ENCODE peak calls at places on chromosomes 1 and 21, in ten cellular contexts. X is AG04450; K is iPS DF 6.9; E is pancreas; V is esophagus squamous epithelium; B is fibroblast of lung; C is adrenal gland; H is CD8-positive, alpha-beta memory T cell; O is right atrium auricular region; G is IMR-90. L is an unnamed sample. For H3K9me3, the result is how much of the 10 kb centered on the place peaks cover.

GRCh38 chr1:39132505-39133339 is 71.8 kb upstream of the MACF1 start:
- DNase-seq in X (no peak), K (peak), E (peak), V (no peak), B (peak), C (peak), H (no peak), O (peak), G (peak), L (no peak)

GRCh38 chr1:244573768-244574167 is 79.2 kb upstream of the DESI2 start:
- DNase-seq in X (no peak), K (no peak), E (no peak), V (no peak), B (no peak), C (no peak), H (no peak), O (no peak), G (no peak), L (no peak)

GRCh38 chr21:45998871-45999580 is 17.5 kb downstream of the COL6A1 start:
- DNase-seq in X (no peak), K (no peak), E (no peak), V (no peak), B (no peak), C (peak), H (no peak), O (peak), G (no peak), L (no peak)

GRCh38 chr1:239815074-239815473 is 276.6 kb upstream of the FMN2 start:
- DNase-seq in X (no peak), K (no peak), E (no peak), V (no peak), B (no peak), C (no peak), H (no peak), O (no peak), G (no peak), L (no peak)

GRCh38 chr1:10575616-10576015 is 100.9 kb downstream of the PEX14 start:
- DNase-seq in X (peak), K (no peak), E (no peak), V (no peak), B (peak), C (no peak), H (no peak), O (no peak), G (peak), L (peak)

GRCh38 chr1:226512076-226512728 is 36.4 kb upstream of the STUM start:
- DNase-seq in X (no peak), K (no peak), E (no peak), V (no peak), B (no peak), C (no peak), H (no peak), O (no peak), G (no peak), L (no peak)

GRCh38 chr1:56710646-56711045 is 65.5 kb downstream of the PRKAA2 start:
- DNase-seq in X (peak), K (no peak), E (no peak), V (no peak), B (peak), C (no peak), H (no peak), O (no peak), G (peak), L (no peak)

GRCh38 chr21:30479259-30479658 is 908 bp downstream of the KRTAP19-1 start:
- DNase-seq in X (no peak), K (no peak), E (no peak), V (no peak), B (no peak), C (no peak), H (no peak), O (no peak), G (no peak), L (no peak)

GRCh38 chr1:183537405-183537804 is 52.9 kb downstream of the NCF2 start:
- DNase-seq in X (no peak), K (no peak), E (no peak), V (no peak), B (no peak), C (no peak), H (no peak), O (no peak), G (no peak), L (no peak)

GRCh38 chr1:198024782-198025181 is 107.6 kb downstream of the LHX9 start:
- DNase-seq in X (no peak), K (no peak), E (no peak), V (no peak), B (no peak), C (no peak), H (no peak), O (no peak), G (peak), L (no peak)

GRCh38 chr1:118945460-118945859 is 42.7 kb downstream of the TBX15 start:
- DNase-seq in X (no peak), K (no peak), E (no peak), V (no peak), B (no peak), C (no peak), H (no peak), O (no peak), G (no peak), L (no peak)

GRCh38 chr1:160256396-160257046 is 5.8 kb downstream of the DCAF8 start:
- DNase-seq in X (peak), K (no peak), E (no peak), V (no peak), B (peak), C (no peak), H (no peak), O (no peak), G (peak), L (no peak)

GRCh38 chr1:179298952-179299351 is 5.4 kb downstream of the SOAT1 start:
- DNase-seq in X (no peak), K (no peak), E (no peak), V (no peak), B (no peak), C (no peak), H (peak), O (no peak), G (no peak), L (no peak)

GRCh38 chr1:102937401-102937800 is 170.9 kb downstream of the COL11A1 start:
- DNase-seq in X (no peak), K (no peak), E (no peak), V (no peak), B (no peak), C (no peak), H (no peak), O (no peak), G (no peak), L (no peak)

GRCh38 chr1:230062521-230062920 is 4.5 kb upstream of the GALNT2 start:
- DNase-seq in X (no peak), K (no peak), E (no peak), V (no peak), B (no peak), C (no peak), H (no peak), O (no peak), G (no peak), L (no peak)

GRCh38 chr1:21896652-21897532 is 40.2 kb downstream of the HSPG2 start:
- DNase-seq in X (no peak), K (no peak), E (no peak), V (no peak), B (no peak), C (peak), H (no peak), O (peak), G (no peak), L (no peak)

GRCh38 chr1:209895709-209896108 is 42.3 kb upstream of the SYT14 start:
- DNase-seq in X (no peak), K (no peak), E (no peak), V (no peak), B (peak), C (no peak), H (no peak), O (no peak), G (peak), L (no peak)

GRCh38 chr1:53148123-53148522 is 5.7 kb upstream of the SLC1A7 start:
- DNase-seq in X (peak), K (no peak), E (no peak), V (no peak), B (no peak), C (no peak), H (no peak), O (no peak), G (peak), L (no peak)

GRCh38 chr1:185478878-185479277 is 161.8 kb upstream of the IVNS1ABP start:
- DNase-seq in X (no peak), K (no peak), E (no peak), V (no peak), B (no peak), C (no peak), H (no peak), O (no peak), G (no peak), L (no peak)

GRCh38 chr21:14120091-14120734 is 90.5 kb downstream of the LIPI start:
- DNase-seq in X (no peak), K (peak), E (peak), V (no peak), B (no peak), C (peak), H (no peak), O (no peak), G (peak), L (peak)

GRCh38 chr1:14516974-14517812 is 81.3 kb upstream of the KAZN start:
- DNase-seq in X (peak), K (no peak), E (no peak), V (no peak), B (peak), C (peak), H (no peak), O (peak), G (peak), L (no peak)

GRCh38 chr1:151907363-151908139 is 1.8 kb downstream of the THEM4 start:
- DNase-seq in X (no peak), K (no peak), E (no peak), V (no peak), B (peak), C (no peak), H (no peak), O (no peak), G (no peak), L (no peak)
- H3K9me3 ChIP-seq in X (under half), K (under half), E (under half), V (under half), B (under half), C (under half), H (under half), O (under half), G (under half), L (under half)

GRCh38 chr1:235324296-235324695 is 3.7 kb downstream of the ARID4B start:
- DNase-seq in X (no peak), K (no peak), E (no peak), V (no peak), B (no peak), C (no peak), H (no peak), O (no peak), G (no peak), L (no peak)
- H3K4me3 ChIP-seq in X (no peak), K (no peak), E (no peak), V (no peak), B (no peak), C (no peak), H (no peak), O (no peak), G (no peak), L (no peak)

DNA sequence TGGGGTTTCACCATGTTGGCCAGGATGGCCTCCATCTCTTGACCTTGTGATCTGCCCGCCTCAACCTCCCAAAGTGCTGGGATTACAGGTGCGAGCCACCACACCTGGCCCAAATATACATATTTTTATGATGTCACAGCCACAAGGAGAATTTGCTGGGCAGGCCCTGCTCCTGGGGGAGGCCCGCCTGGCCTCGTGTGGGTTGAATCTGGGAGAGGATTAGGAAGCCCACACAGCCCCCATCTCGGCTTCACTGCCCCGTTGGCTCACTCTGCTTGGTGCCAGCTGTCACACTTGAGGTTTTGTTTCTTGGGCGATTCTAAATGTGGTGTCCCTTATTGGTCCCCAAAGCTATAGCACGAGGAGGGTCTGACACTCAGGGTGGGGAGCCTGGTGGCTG is 335.7 kb upstream of the AJAP1 start:
- DNase-seq in X (no peak), K (no peak), E (no peak), V (no peak), B (no peak), C (no peak), H (no peak), O (no peak), G (no peak), L (no peak)
- H3K9me3 ChIP-seq in X (half or more), K (under half), E (under half), V (under half), B (under half), C (under half), H (under half), O (under half), G (under half), L (under half)

GRCh38 chr1:23394176-23394575 is 24.5 kb upstream of the ZNF436 start:
- DNase-seq in X (no peak), K (no peak), E (no peak), V (no peak), B (peak), C (no peak), H (no peak), O (no peak), G (peak), L (no peak)

GRCh38 chr1:23394664-23395063 is 25.0 kb upstream of the ZNF436 start:
- DNase-seq in X (no peak), K (peak), E (peak), V (no peak), B (peak), C (peak), H (no peak), O (peak), G (peak), L (no peak)

GRCh38 chr1:23392125-23392855 is 22.7 kb upstream of the ZNF436 start:
- DNase-seq in X (no peak), K (no peak), E (no peak), V (no peak), B (no peak), C (no peak), H (no peak), O (no peak), G (no peak), L (no peak)

GRCh38 chr1:23395162-23395724 is 25.6 kb upstream of the ZNF436 start:
- DNase-seq in X (no peak), K (no peak), E (no peak), V (no peak), B (no peak), C (no peak), H (no peak), O (no peak), G (no peak), L (no peak)

DNA sequence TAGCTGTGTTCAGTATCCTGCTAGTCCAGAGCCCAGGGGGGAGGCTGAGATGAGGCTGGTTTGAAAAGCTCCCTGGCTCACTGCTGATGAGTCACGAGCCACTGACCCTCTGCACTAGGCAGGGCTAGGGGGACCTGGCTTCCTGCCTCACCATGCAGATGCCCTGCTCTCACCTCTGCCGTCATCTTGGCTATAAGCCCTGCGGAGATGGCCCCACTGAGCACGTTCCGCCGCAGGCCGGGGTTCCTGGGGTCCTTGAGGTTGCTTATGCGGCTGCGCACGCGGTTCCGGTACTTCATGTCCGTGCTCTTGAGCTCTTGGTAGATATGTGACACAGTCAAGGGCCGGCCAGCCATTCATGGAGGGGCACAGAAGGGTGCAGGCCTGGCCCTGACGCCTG is 24.1 kb upstream of the ZNF436 start:
- DNase-seq in X (no peak), K (no peak), E (peak), V (no peak), B (peak), C (peak), H (no peak), O (peak), G (peak), L (no peak)
- H3K4me3 ChIP-seq in X (no peak), K (no peak), E (no peak), V (no peak), B (no peak), C (no peak), H (no peak), O (no peak), G (no peak), L (no peak)

GRCh38 chr1:248686815-248687214 is 15.8 kb downstream of the OR14I1 start:
- DNase-seq in X (no peak), K (no peak), E (no peak), V (no peak), B (no peak), C (no peak), H (no peak), O (no peak), G (no peak), L (no peak)
- H3K9me3 ChIP-seq in X (under half), K (under half), E (under half), V (under half), B (under half), C (under half), H (under half), O (under half), G (under half), L (under half)

GRCh38 chr1:27149714-27150113 is 5.2 kb downstream of the SLC9A1 start:
- DNase-seq in X (no peak), K (no peak), E (no peak), V (no peak), B (no peak), C (no peak), H (no peak), O (no peak), G (no peak), L (no peak)
- H3K4me3 ChIP-seq in X (no peak), K (no peak), E (no peak), V (no peak), B (no peak), C (no peak), H (no peak), O (no peak), G (no peak), L (no peak)

DNA sequence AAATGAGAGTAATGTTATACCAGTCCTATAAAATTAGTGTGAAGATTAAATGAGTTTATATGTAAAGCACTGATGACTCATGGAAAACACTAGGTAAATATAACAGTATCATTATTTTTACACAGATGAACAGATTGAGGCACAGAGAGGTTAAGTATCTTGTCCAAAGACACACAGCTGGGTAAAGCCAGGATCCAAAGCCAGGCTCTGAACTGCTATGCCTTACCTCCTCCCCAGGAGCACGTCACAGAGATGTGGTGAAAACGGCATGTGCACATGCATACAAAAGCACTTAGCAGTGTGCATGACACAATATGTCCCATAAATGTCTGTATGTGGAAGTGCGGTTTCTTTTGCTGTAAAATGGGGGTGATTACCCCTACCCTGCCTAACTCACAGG is 56.9 kb downstream of the MAN1C1 start:
- DNase-seq in X (no peak), K (no peak), E (no peak), V (no peak), B (no peak), C (no peak), H (no peak), O (no peak), G (no peak), L (no peak)
- H3K9me3 ChIP-seq in X (under half), K (under half), E (under half), V (under half), B (under half), C (under half), H (under half), O (under half), G (under half), L (under half)

DNA sequence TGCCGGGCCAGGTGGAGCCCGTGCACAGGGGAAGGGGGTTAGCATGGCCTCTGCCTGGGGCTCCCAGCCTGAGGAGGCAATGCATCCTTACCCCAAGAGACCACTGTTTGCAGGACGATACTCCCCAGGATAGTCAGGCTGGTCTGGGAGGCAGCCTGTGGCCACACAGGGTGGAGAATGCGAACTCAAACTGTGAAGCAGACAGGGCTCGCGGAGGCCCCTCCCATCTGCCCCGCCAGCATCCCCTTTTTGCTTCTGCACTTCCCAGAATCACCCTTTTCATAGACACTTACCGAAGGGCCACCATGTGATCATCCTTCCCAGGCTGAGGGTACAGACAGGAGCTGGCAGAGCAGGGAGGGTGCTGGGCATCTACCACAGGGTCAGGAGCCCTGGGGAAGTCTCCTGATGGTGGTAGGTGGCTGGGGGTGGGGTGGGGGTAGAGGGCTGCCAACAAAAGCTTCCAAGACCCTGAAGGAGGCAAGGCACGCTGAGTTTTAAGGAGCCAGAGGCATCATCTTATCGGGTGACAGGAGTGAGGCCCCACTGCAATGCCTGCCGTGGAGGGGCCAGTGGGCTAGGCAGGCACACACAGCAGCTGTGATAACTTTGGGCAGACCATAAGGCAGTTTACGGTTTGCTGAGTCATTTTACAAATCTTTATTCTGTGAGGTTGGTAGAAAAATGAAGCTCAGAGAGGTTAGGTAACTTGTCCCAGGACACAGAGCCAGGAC is 31.3 kb upstream of the BTG2 start:
- DNase-seq in X (no peak), K (no peak), E (no peak), V (no peak), B (no peak), C (no peak), H (no peak), O (peak), G (no peak), L (no peak)
- H3K4me3 ChIP-seq in X (no peak), K (peak), E (no peak), V (peak), B (no peak), C (peak), H (peak), O (peak), G (no peak), L (no peak)

DNA sequence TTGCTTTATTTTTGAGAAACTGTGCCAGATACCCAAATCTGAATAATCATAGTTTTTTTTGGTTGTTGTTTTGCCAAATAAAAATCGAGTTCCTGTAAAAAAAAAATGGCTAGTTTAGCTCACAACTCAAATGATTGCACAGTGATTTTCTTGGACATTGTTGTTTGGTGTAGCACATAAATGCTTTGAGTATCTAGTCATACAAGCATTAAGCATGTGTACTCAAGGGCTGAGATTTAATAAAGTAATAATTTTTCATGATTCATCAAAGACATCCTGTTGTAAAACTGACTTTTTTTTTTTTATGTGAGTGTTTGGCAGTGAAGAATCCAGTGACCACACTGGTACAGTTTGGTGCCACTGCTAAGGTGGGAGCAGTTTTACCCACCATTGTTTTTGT is 18.8 kb downstream of the ITSN1 start:
- DNase-seq in X (no peak), K (no peak), E (no peak), V (no peak), B (no peak), C (no peak), H (no peak), O (no peak), G (peak), L (no peak)
- H3K9me3 ChIP-seq in X (under half), K (under half), E (under half), V (under half), B (under half), C (under half), H (under half), O (under half), G (under half), L (under half)

GRCh38 chr1:92411511-92411910 is 75.2 kb downstream of the GFI1 start:
- DNase-seq in X (peak), K (no peak), E (no peak), V (no peak), B (peak), C (no peak), H (no peak), O (no peak), G (peak), L (no peak)
- H3K4me3 ChIP-seq in X (no peak), K (no peak), E (no peak), V (no peak), B (no peak), C (no peak), H (no peak), O (no peak), G (no peak), L (no peak)

L was measured in Panc1.